ENCODE peak calls at places on chromosomes 6 and 20, in four cellular contexts. V is putamen, X is lung, Y is GM18507. L is an unnamed sample.

GRCh38 chr6:30391240-30391639 is 46.3 kb downstream of the RPP21 start:
- DNase-seq in Y (no peak), X (no peak), V (no peak), L (no peak)

GRCh38 chr6:129695373-129696027 is 14.5 kb downstream of the ARHGAP18 start:
- DNase-seq in V (no peak), X (no peak), Y (no peak), L (no peak)

GRCh38 chr6:54072708-54073313 is 38.4 kb upstream of the MLIP start:
- DNase-seq in V (no peak), Y (no peak), X (no peak), L (no peak)

GRCh38 chr6:1418471-1419191 is 29.3 kb downstream of the FOXF2 start:
- DNase-seq in Y (no peak), V (no peak), X (no peak), L (no peak)

GRCh38 chr6:112308476-112308875 is 38.7 kb upstream of the RFPL4B start:
- DNase-seq in X (no peak), V (no peak), Y (no peak), L (no peak)

GRCh38 chr20:24701027-24701426 is 231.6 kb downstream of the SYNDIG1 start:
- DNase-seq in V (no peak), X (no peak), Y (no peak), L (no peak)

GRCh38 chr6:83311231-83311630 is 118.1 kb downstream of the RWDD2A start:
- DNase-seq in V (no peak), Y (no peak), X (no peak), L (no peak)

GRCh38 chr20:36085686-36086267 is 68.8 kb upstream of the EPB41L1 start:
- DNase-seq in Y (no peak), V (no peak), X (peak; percentile 58), L (no peak)

GRCh38 chr6:41974281-41974825 is 32.7 kb upstream of the CCND3 start:
- DNase-seq in X (no peak), Y (no peak), V (no peak), L (peak; percentile 17)

GRCh38 chr6:134826889-134827737 is 122.8 kb downstream of the ALDH8A1 start:
- DNase-seq in V (no peak), Y (no peak), X (peak; percentile 61), L (peak; percentile 88)

GRCh38 chr6:136989591-136990578 is 54.9 kb downstream of the IL20RA start:
- DNase-seq in V (peak; percentile 23), X (no peak), Y (no peak), L (no peak)

GRCh38 chr20:61608275-61609085 is 356.4 kb downstream of the CDH4 start:
- DNase-seq in Y (no peak), X (no peak), V (no peak), L (no peak)

GRCh38 chr20:5973172-5973571 is 22.7 kb downstream of the MCM8 start:
- DNase-seq in Y (no peak), X (no peak), V (no peak), L (no peak)

GRCh38 chr6:2999005-2999620 is 581 bp upstream of the NQO2 start:
- DNase-seq in Y (no peak), V (no peak), X (peak; percentile 62), L (peak; percentile 91)

GRCh38 chr6:90004511-90004910 is 110.2 kb downstream of the GJA10 start:
- DNase-seq in Y (no peak), V (no peak), X (no peak), L (no peak)

GRCh38 chr6:156777577-156777865 is 343 bp downstream of the ARID1B start:
- DNase-seq in X (no peak), Y (no peak), V (no peak), L (no peak)

GRCh38 chr6:28212510-28213212 is 12.4 kb upstream of the ZSCAN9 start:
- DNase-seq in V (no peak), Y (peak; percentile 29), X (peak; percentile 69), L (no peak)

GRCh38 chr20:17875106-17875980 is 93.3 kb downstream of the SNX5 start:
- DNase-seq in X (peak; percentile 82), Y (no peak), V (peak; percentile 27), L (peak; percentile 95)

GRCh38 chr6:56730663-56731529 is 88.2 kb upstream of the DST start:
- DNase-seq in V (no peak), Y (no peak), X (no peak), L (no peak)

GRCh38 chr20:45370571-45371204 is 7.4 kb downstream of the TP53TG5 start:
- DNase-seq in X (no peak), V (no peak), Y (no peak), L (no peak)

GRCh38 chr20:25222461-25223178 is 25.3 kb upstream of the PYGB start:
- DNase-seq in Y (no peak), X (no peak), V (no peak), L (no peak)

GRCh38 chr20:2234788-2235187 is 61.0 kb upstream of the TGM3 start:
- DNase-seq in V (no peak), X (no peak), Y (no peak), L (no peak)

GRCh38 chr6:20403766-20404640 is 2.3 kb downstream of the E2F3 start:
- DNase-seq in Y (no peak), V (peak; percentile 16), X (no peak), L (no peak)

GRCh38 chr6:136959471-136959891 is 37.4 kb downstream of the SLC35D3 start:
- DNase-seq in X (no peak), V (no peak), Y (no peak), L (peak; percentile 17)

GRCh38 chr20:62733891-62734290 is 25.3 kb downstream of the NTSR1 start:
- DNase-seq in V (no peak), X (no peak), Y (no peak), L (no peak)

L was measured in right lobe of liver.